ENCODE peak calls at places on chromosomes 13 and 19, in nine cellular contexts. One of them, this sample, is unnamed.

GRCh38 chr19:7595466-7596133 is at the start of gene CAMSAP3:
- DNase-seq in lower lobe of right lung: peak
- DNase-seq in endodermal cell: peak
- DNase-seq in A549: peak
- DNase-seq in colonic mucosa: peak
- DNase-seq in esophagus muscularis mucosa: no peak
- DNase-seq in heart left ventricle: no peak
- DNase-seq in CD4-positive, alpha-beta T cell: no peak
- DNase-seq in PC-3: peak
- DNase-seq in this sample: no peak

GRCh38 chr13:30623392-30623791 is 5.7 kb downstream of the USPL1 start:
- DNase-seq in A549: no peak
- DNase-seq in endodermal cell: no peak
- DNase-seq in heart left ventricle: no peak
- DNase-seq in esophagus muscularis mucosa: no peak
- DNase-seq in lower lobe of right lung: no peak
- DNase-seq in PC-3: no peak
- DNase-seq in CD4-positive, alpha-beta T cell: no peak
- DNase-seq in colonic mucosa: no peak
- DNase-seq in this sample: no peak

GRCh38 chr19:2528543-2529173 is 52.7 kb downstream of the GADD45B start:
- DNase-seq in esophagus muscularis mucosa: no peak
- DNase-seq in colonic mucosa: no peak
- DNase-seq in CD4-positive, alpha-beta T cell: no peak
- DNase-seq in lower lobe of right lung: peak
- DNase-seq in heart left ventricle: no peak
- DNase-seq in PC-3: peak
- DNase-seq in A549: no peak
- DNase-seq in endodermal cell: no peak
- DNase-seq in this sample: no peak

GRCh38 chr19:13729859-13730258 is 34.5 kb upstream of the MRI1 start:
- DNase-seq in A549: no peak
- DNase-seq in heart left ventricle: no peak
- DNase-seq in lower lobe of right lung: no peak
- DNase-seq in esophagus muscularis mucosa: no peak
- DNase-seq in colonic mucosa: no peak
- DNase-seq in endodermal cell: no peak
- DNase-seq in CD4-positive, alpha-beta T cell: no peak
- DNase-seq in PC-3: peak
- DNase-seq in this sample: no peak

GRCh38 chr13:91264484-91264883 is 83.0 kb upstream of the MIR17HG start:
- DNase-seq in CD4-positive, alpha-beta T cell: no peak
- DNase-seq in esophagus muscularis mucosa: no peak
- DNase-seq in colonic mucosa: no peak
- DNase-seq in endodermal cell: no peak
- DNase-seq in lower lobe of right lung: no peak
- DNase-seq in heart left ventricle: no peak
- DNase-seq in A549: no peak
- DNase-seq in PC-3: no peak
- DNase-seq in this sample: no peak

GRCh38 chr19:28508666-28509065 is 704.3 kb downstream of the UQCRFS1 start:
- DNase-seq in esophagus muscularis mucosa: peak
- DNase-seq in CD4-positive, alpha-beta T cell: no peak
- DNase-seq in colonic mucosa: no peak
- DNase-seq in heart left ventricle: no peak
- DNase-seq in lower lobe of right lung: no peak
- DNase-seq in endodermal cell: no peak
- DNase-seq in PC-3: no peak
- DNase-seq in A549: no peak
- DNase-seq in this sample: no peak

GRCh38 chr19:39363909-39364457 is 21.8 kb downstream of the SAMD4B start:
- DNase-seq in esophagus muscularis mucosa: no peak
- DNase-seq in colonic mucosa: no peak
- DNase-seq in CD4-positive, alpha-beta T cell: no peak
- DNase-seq in lower lobe of right lung: no peak
- DNase-seq in endodermal cell: no peak
- DNase-seq in A549: no peak
- DNase-seq in heart left ventricle: no peak
- DNase-seq in PC-3: no peak
- DNase-seq in this sample: no peak

GRCh38 chr13:26060366-26060765 is 8.6 kb upstream of the SHISA2 start:
- DNase-seq in heart left ventricle: no peak
- DNase-seq in PC-3: no peak
- DNase-seq in CD4-positive, alpha-beta T cell: no peak
- DNase-seq in A549: no peak
- DNase-seq in endodermal cell: peak
- DNase-seq in colonic mucosa: no peak
- DNase-seq in esophagus muscularis mucosa: no peak
- DNase-seq in lower lobe of right lung: no peak
- DNase-seq in this sample: no peak

GRCh38 chr19:41641879-41642485 is 15.1 kb upstream of the CEACAM4 start:
- DNase-seq in endodermal cell: peak
- DNase-seq in A549: peak
- DNase-seq in CD4-positive, alpha-beta T cell: peak
- DNase-seq in colonic mucosa: peak
- DNase-seq in esophagus muscularis mucosa: no peak
- DNase-seq in lower lobe of right lung: peak
- DNase-seq in PC-3: peak
- DNase-seq in heart left ventricle: peak
- DNase-seq in this sample: peak

GRCh38 chr19:41637484-41637883 is 10.6 kb upstream of the CEACAM4 start:
- DNase-seq in esophagus muscularis mucosa: no peak
- DNase-seq in heart left ventricle: no peak
- DNase-seq in A549: no peak
- DNase-seq in PC-3: no peak
- DNase-seq in endodermal cell: no peak
- DNase-seq in lower lobe of right lung: no peak
- DNase-seq in colonic mucosa: no peak
- DNase-seq in CD4-positive, alpha-beta T cell: no peak
- DNase-seq in this sample: no peak

DNA sequence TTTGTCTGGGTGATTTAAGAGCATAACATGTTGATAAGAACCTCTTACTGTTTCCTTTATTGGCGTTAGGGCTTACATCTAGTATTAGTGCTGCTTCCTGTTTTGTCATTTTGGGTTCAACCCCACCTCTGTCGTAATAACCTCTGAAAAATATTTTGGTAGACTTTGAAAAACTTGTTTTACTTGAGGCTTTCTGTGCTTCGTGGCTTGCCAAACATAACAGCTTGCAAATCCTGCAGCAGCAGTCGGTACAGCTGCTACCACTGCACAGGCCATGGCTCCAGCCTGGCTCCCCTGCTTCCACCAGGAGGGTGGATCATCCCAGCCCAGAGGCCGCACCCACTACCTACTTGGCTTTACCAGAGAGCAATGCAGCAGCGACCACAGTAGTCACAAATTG is 11.8 kb upstream of the CEACAM4 start:
- DNase-seq in PC-3: no peak
- DNase-seq in A549: no peak
- DNase-seq in CD4-positive, alpha-beta T cell: no peak
- DNase-seq in colonic mucosa: no peak
- DNase-seq in lower lobe of right lung: no peak
- DNase-seq in heart left ventricle: no peak
- DNase-seq in endodermal cell: no peak
- DNase-seq in esophagus muscularis mucosa: no peak
- DNase-seq in this sample: no peak
- H3K27ac ChIP-seq in PC-3: no peak
- H3K27ac ChIP-seq in A549: no peak
- H3K27ac ChIP-seq in CD4-positive, alpha-beta T cell: peak
- H3K27ac ChIP-seq in colonic mucosa: no peak
- H3K27ac ChIP-seq in lower lobe of right lung: no peak
- H3K27ac ChIP-seq in heart left ventricle: no peak
- H3K27ac ChIP-seq in endodermal cell: no peak
- H3K27ac ChIP-seq in esophagus muscularis mucosa: no peak
- H3K27ac ChIP-seq in this sample: no peak

GRCh38 chr13:61470801-61471200 is 55.2 kb upstream of the PCDH20 start:
- DNase-seq in lower lobe of right lung: no peak
- DNase-seq in CD4-positive, alpha-beta T cell: no peak
- DNase-seq in PC-3: no peak
- DNase-seq in heart left ventricle: no peak
- DNase-seq in A549: no peak
- DNase-seq in esophagus muscularis mucosa: no peak
- DNase-seq in endodermal cell: no peak
- DNase-seq in colonic mucosa: no peak
- DNase-seq in this sample: no peak

GRCh38 chr13:61463027-61463426 is 47.4 kb upstream of the PCDH20 start:
- DNase-seq in esophagus muscularis mucosa: no peak
- DNase-seq in PC-3: no peak
- DNase-seq in A549: no peak
- DNase-seq in lower lobe of right lung: no peak
- DNase-seq in endodermal cell: no peak
- DNase-seq in heart left ventricle: no peak
- DNase-seq in colonic mucosa: no peak
- DNase-seq in CD4-positive, alpha-beta T cell: no peak
- DNase-seq in this sample: no peak

DNA sequence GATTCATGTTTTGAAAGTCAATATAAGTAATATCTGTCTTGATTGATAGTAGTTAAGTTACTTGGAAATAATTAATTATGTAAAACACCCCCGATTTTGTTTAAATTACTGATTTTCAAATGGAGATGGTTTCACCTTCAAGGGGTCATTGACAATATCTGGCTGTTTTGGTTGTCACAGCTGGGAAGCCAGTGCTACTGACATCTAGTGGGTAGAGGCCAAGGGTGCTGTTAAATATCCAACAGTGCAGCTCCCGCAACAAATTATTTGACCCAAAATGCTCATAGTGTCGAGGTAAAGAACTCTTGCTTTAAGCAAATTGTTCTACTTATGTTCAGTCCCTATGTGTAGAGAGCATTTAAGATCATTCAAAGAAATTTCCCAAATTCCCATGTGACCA is 50.6 kb upstream of the PCDH20 start:
- DNase-seq in endodermal cell: peak
- DNase-seq in CD4-positive, alpha-beta T cell: no peak
- DNase-seq in lower lobe of right lung: no peak
- DNase-seq in A549: no peak
- DNase-seq in colonic mucosa: no peak
- DNase-seq in esophagus muscularis mucosa: no peak
- DNase-seq in PC-3: peak
- DNase-seq in heart left ventricle: no peak
- DNase-seq in this sample: no peak
- TF ChIP-seq CTCF in endodermal cell: peak
- TF ChIP-seq CTCF in CD4-positive, alpha-beta T cell: no peak
- TF ChIP-seq CTCF in lower lobe of right lung: no peak
- TF ChIP-seq CTCF in A549: no peak
- TF ChIP-seq CTCF in colonic mucosa: no peak
- TF ChIP-seq CTCF in esophagus muscularis mucosa: no peak
- TF ChIP-seq CTCF in PC-3: peak
- TF ChIP-seq CTCF in heart left ventricle: no peak
- TF ChIP-seq CTCF in this sample: peak

GRCh38 chr19:1416014-1416841 is 8.8 kb downstream of the DAZAP1 start:
- DNase-seq in PC-3: no peak
- DNase-seq in A549: no peak
- DNase-seq in esophagus muscularis mucosa: no peak
- DNase-seq in lower lobe of right lung: no peak
- DNase-seq in colonic mucosa: no peak
- DNase-seq in endodermal cell: no peak
- DNase-seq in heart left ventricle: no peak
- DNase-seq in CD4-positive, alpha-beta T cell: no peak
- DNase-seq in this sample: no peak

GRCh38 chr19:1418494-1418775 is 11.0 kb downstream of the DAZAP1 start:
- DNase-seq in CD4-positive, alpha-beta T cell: no peak
- DNase-seq in lower lobe of right lung: no peak
- DNase-seq in PC-3: no peak
- DNase-seq in heart left ventricle: no peak
- DNase-seq in A549: no peak
- DNase-seq in endodermal cell: no peak
- DNase-seq in colonic mucosa: no peak
- DNase-seq in esophagus muscularis mucosa: no peak
- DNase-seq in this sample: no peak

GRCh38 chr19:1418951-1419735 is 11.8 kb downstream of the DAZAP1 start:
- DNase-seq in CD4-positive, alpha-beta T cell: no peak
- DNase-seq in heart left ventricle: peak
- DNase-seq in colonic mucosa: no peak
- DNase-seq in esophagus muscularis mucosa: no peak
- DNase-seq in lower lobe of right lung: no peak
- DNase-seq in endodermal cell: no peak
- DNase-seq in PC-3: no peak
- DNase-seq in A549: no peak
- DNase-seq in this sample: no peak

GRCh38 chr19:1417681-1418493 is 10.5 kb downstream of the DAZAP1 start:
- DNase-seq in lower lobe of right lung: no peak
- DNase-seq in A549: no peak
- DNase-seq in colonic mucosa: no peak
- DNase-seq in esophagus muscularis mucosa: no peak
- DNase-seq in PC-3: no peak
- DNase-seq in endodermal cell: no peak
- DNase-seq in CD4-positive, alpha-beta T cell: no peak
- DNase-seq in heart left ventricle: no peak
- DNase-seq in this sample: no peak

DNA sequence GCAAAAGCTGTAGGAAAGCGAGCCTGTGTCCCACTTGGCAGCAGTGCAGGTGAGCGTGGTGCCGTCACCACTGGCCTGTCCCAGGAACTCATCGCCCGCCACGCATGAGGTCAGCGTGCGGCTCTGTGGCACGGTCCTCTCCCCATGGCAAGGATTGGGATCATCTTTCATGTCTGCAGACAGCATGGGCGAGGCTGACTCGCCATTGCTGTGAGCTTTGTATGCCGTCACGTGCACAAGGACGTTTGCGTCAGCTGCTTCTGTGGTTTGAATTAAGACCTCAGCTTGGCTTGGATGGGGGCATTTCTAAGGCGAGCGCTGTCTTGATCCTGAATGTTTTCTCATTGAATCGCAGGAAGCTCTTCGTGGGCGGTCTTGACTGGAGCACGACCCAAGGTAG is 9.8 kb downstream of the DAZAP1 start:
- DNase-seq in lower lobe of right lung: no peak
- DNase-seq in CD4-positive, alpha-beta T cell: no peak
- DNase-seq in heart left ventricle: no peak
- DNase-seq in PC-3: no peak
- DNase-seq in A549: no peak
- DNase-seq in esophagus muscularis mucosa: no peak
- DNase-seq in colonic mucosa: no peak
- DNase-seq in endodermal cell: no peak
- DNase-seq in this sample: no peak
- H3K27ac ChIP-seq in lower lobe of right lung: peak
- H3K27ac ChIP-seq in CD4-positive, alpha-beta T cell: no peak
- H3K27ac ChIP-seq in heart left ventricle: no peak
- H3K27ac ChIP-seq in PC-3: no peak
- H3K27ac ChIP-seq in A549: no peak
- H3K27ac ChIP-seq in esophagus muscularis mucosa: no peak
- H3K27ac ChIP-seq in colonic mucosa: no peak
- H3K27ac ChIP-seq in endodermal cell: no peak
- H3K27ac ChIP-seq in this sample: no peak

GRCh38 chr19:10706990-10707389 is 5.8 kb downstream of the QTRT1 start:
- DNase-seq in lower lobe of right lung: no peak
- DNase-seq in esophagus muscularis mucosa: no peak
- DNase-seq in colonic mucosa: no peak
- DNase-seq in endodermal cell: no peak
- DNase-seq in CD4-positive, alpha-beta T cell: no peak
- DNase-seq in PC-3: no peak
- DNase-seq in heart left ventricle: no peak
- DNase-seq in A549: no peak
- DNase-seq in this sample: no peak

GRCh38 chr19:10707440-10707839 is 6.2 kb downstream of the QTRT1 start:
- DNase-seq in CD4-positive, alpha-beta T cell: no peak
- DNase-seq in A549: no peak
- DNase-seq in colonic mucosa: no peak
- DNase-seq in esophagus muscularis mucosa: no peak
- DNase-seq in endodermal cell: no peak
- DNase-seq in lower lobe of right lung: no peak
- DNase-seq in heart left ventricle: no peak
- DNase-seq in PC-3: no peak
- DNase-seq in this sample: no peak

GRCh38 chr19:10699650-10700335 is 1.4 kb upstream of the QTRT1 start:
- DNase-seq in endodermal cell: peak
- DNase-seq in heart left ventricle: no peak
- DNase-seq in colonic mucosa: peak
- DNase-seq in PC-3: peak
- DNase-seq in esophagus muscularis mucosa: no peak
- DNase-seq in lower lobe of right lung: peak
- DNase-seq in CD4-positive, alpha-beta T cell: peak
- DNase-seq in A549: peak
- DNase-seq in this sample: no peak

GRCh38 chr19:10701955-10702307 is 692 bp downstream of the QTRT1 start:
- DNase-seq in endodermal cell: peak
- DNase-seq in esophagus muscularis mucosa: no peak
- DNase-seq in lower lobe of right lung: no peak
- DNase-seq in CD4-positive, alpha-beta T cell: no peak
- DNase-seq in PC-3: peak
- DNase-seq in heart left ventricle: no peak
- DNase-seq in A549: no peak
- DNase-seq in colonic mucosa: peak
- DNase-seq in this sample: no peak
- TF ChIP-seq CTCF in endodermal cell: peak
- TF ChIP-seq CTCF in esophagus muscularis mucosa: no peak
- TF ChIP-seq CTCF in lower lobe of right lung: no peak
- TF ChIP-seq CTCF in CD4-positive, alpha-beta T cell: no peak
- TF ChIP-seq CTCF in PC-3: peak
- TF ChIP-seq CTCF in heart left ventricle: no peak
- TF ChIP-seq CTCF in A549: no peak
- TF ChIP-seq CTCF in colonic mucosa: no peak
- TF ChIP-seq CTCF in this sample: no peak